ENCODE peak calls at places on chromosomes 13 and 19, in nine cellular contexts. T, N, G, A, L, I, E, D and Y are unnamed samples.

GRCh38 chr19:38039966-38040365 is 133.0 kb downstream of the SIPA1L3 start:
- DNase-seq in T (no peak), N (peak), G (peak), A (no peak), L (peak), I (no peak), E (no peak), D (no peak), Y (no peak)

GRCh38 chr13:95485518-95486144 is 66.9 kb upstream of the CLDN10 start:
- DNase-seq in T (no peak), N (no peak), G (no peak), A (no peak), L (no peak), I (no peak), E (no peak), D (no peak), Y (peak)

GRCh38 chr13:33372251-33372919 is 86.8 kb upstream of the STARD13 start:
- DNase-seq in T (no peak), N (no peak), G (no peak), A (no peak), L (peak), I (no peak), E (no peak), D (no peak), Y (no peak)

GRCh38 chr13:103351035-103351828 is 285.0 kb upstream of the SLC10A2 start:
- DNase-seq in T (peak), N (no peak), G (peak), A (no peak), L (no peak), I (peak), E (peak), D (no peak), Y (no peak)

GRCh38 chr19:14114439-14114838 is 3.1 kb downstream of the PRKACA start:
- DNase-seq in T (no peak), N (no peak), G (no peak), A (no peak), L (no peak), I (no peak), E (no peak), D (no peak), Y (no peak)

GRCh38 chr19:50046649-50047503 is 21.1 kb downstream of the ZNF473 start:
- DNase-seq in T (peak), N (no peak), G (no peak), A (peak), L (peak), I (peak), E (peak), D (no peak), Y (peak)

GRCh38 chr13:69319659-69320058 is 788.0 kb upstream of the ATXN8OS start:
- DNase-seq in T (no peak), N (no peak), G (no peak), A (no peak), L (no peak), I (no peak), E (no peak), D (no peak), Y (no peak)

GRCh38 chr19:46630806-46631205 is 5.2 kb downstream of the GNG8 start:
- DNase-seq in T (no peak), N (no peak), G (no peak), A (no peak), L (no peak), I (no peak), E (peak), D (no peak), Y (no peak)

GRCh38 chr19:38452430-38453366 is 19.2 kb downstream of the RYR1 start:
- DNase-seq in T (no peak), N (no peak), G (no peak), A (no peak), L (no peak), I (no peak), E (peak), D (no peak), Y (no peak)

GRCh38 chr19:33005440-33005839 is 33.4 kb downstream of the FAAP24 start:
- DNase-seq in T (no peak), N (no peak), G (no peak), A (no peak), L (no peak), I (no peak), E (no peak), D (no peak), Y (no peak)

GRCh38 chr19:34155686-34156085 is 16.6 kb upstream of the LSM14A start:
- DNase-seq in T (no peak), N (no peak), G (no peak), A (no peak), L (peak), I (no peak), E (no peak), D (no peak), Y (no peak)

GRCh38 chr13:37403776-37404497 is 194.6 kb downstream of the POSTN start:
- DNase-seq in T (no peak), N (no peak), G (no peak), A (no peak), L (peak), I (no peak), E (no peak), D (no peak), Y (no peak)

GRCh38 chr19:3671680-3672574 is 28.3 kb downstream of the PIP5K1C start:
- DNase-seq in T (no peak), N (no peak), G (no peak), A (no peak), L (peak), I (no peak), E (no peak), D (no peak), Y (no peak)

GRCh38 chr19:55493052-55493649 is 4.9 kb downstream of the SSC5D start:
- DNase-seq in T (no peak), N (no peak), G (no peak), A (no peak), L (peak), I (no peak), E (peak), D (no peak), Y (no peak)

GRCh38 chr19:58581227-58582141 is 8.3 kb upstream of the MZF1 start:
- DNase-seq in T (peak), N (peak), G (no peak), A (peak), L (peak), I (peak), E (peak), D (peak), Y (no peak)

GRCh38 chr19:37969695-37970094 is 62.7 kb downstream of the SIPA1L3 start:
- DNase-seq in T (no peak), N (no peak), G (no peak), A (no peak), L (no peak), I (no peak), E (no peak), D (no peak), Y (no peak)

GRCh38 chr19:51750381-51751124 is 1.1 kb downstream of the FPR1 start:
- DNase-seq in T (no peak), N (no peak), G (no peak), A (no peak), L (no peak), I (no peak), E (no peak), D (no peak), Y (no peak)

GRCh38 chr13:22138947-22139346 is 468.1 kb downstream of the FGF9 start:
- DNase-seq in T (no peak), N (no peak), G (no peak), A (no peak), L (no peak), I (no peak), E (no peak), D (no peak), Y (no peak)

GRCh38 chr19:4181053-4181508 is 1.3 kb downstream of the SIRT6 start:
- DNase-seq in T (no peak), N (no peak), G (no peak), A (no peak), L (no peak), I (no peak), E (no peak), D (no peak), Y (peak)

GRCh38 chr19:1400281-1401137 is 833 bp downstream of the GAMT start:
- DNase-seq in T (peak), N (no peak), G (no peak), A (no peak), L (no peak), I (peak), E (peak), D (no peak), Y (no peak)
- TF ChIP-seq POLR2A in T (peak), N (peak), G (no peak), A (no peak), L (no peak), I (peak), E (no peak), D (no peak), Y (no peak)

DNA sequence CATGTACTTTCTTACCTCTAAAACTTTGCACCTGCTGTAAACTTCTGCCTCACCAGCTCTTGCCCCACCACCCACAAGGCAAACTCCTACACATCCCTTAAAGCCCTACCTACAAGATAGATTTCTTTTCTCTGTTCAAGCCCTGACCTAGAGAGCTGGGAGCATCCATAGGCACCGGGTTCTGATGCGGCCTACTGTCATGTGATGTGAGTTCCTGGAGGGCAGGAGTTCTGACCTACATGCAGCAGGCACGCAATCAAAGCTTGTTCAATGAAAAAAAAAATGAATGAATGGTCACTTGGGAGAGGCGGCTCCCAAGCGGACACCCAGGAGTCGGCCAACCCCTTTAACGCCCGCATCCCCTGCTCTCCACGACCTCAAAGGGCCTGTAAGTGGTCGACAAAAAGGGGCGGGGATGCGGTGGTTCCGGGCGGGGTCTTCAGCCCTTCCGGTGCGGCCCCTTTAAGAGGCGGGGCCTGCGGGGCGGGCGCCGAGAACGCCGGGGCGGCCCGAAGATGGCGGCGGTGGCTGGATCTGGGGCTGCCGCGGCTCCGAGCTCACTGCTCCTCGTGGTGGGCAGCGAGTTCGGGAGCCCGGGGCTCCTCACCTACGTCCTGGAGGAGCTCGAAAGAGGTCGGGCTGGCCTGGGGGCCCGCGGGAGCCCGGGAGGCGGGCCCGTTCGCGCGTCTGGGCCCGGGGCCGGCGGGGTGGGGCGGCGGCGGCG is at the start of gene MAP1S:
- DNase-seq in T (peak), N (peak), G (peak), A (no peak), L (peak), I (peak), E (peak), D (peak), Y (peak)
- TF ChIP-seq POLR2A in T (peak), N (peak), G (peak), A (peak), L (peak), I (peak), E (peak), D (no peak), Y (peak)

GRCh38 chr19:1353144-1353543 is 30.6 kb upstream of the NDUFS7 start:
- DNase-seq in T (no peak), N (no peak), G (no peak), A (no peak), L (no peak), I (no peak), E (no peak), D (no peak), Y (no peak)

GRCh38 chr19:1355974-1356865 is 27.5 kb upstream of the NDUFS7 start:
- DNase-seq in T (no peak), N (no peak), G (no peak), A (no peak), L (peak), I (peak), E (no peak), D (no peak), Y (peak)

GRCh38 chr19:1357695-1358094 is 26.0 kb upstream of the NDUFS7 start:
- DNase-seq in T (no peak), N (no peak), G (no peak), A (no peak), L (no peak), I (no peak), E (no peak), D (no peak), Y (no peak)

GRCh38 chr19:1355258-1355973 is 28.3 kb upstream of the NDUFS7 start:
- DNase-seq in T (no peak), N (no peak), G (peak), A (no peak), L (no peak), I (no peak), E (no peak), D (no peak), Y (peak)

DNA sequence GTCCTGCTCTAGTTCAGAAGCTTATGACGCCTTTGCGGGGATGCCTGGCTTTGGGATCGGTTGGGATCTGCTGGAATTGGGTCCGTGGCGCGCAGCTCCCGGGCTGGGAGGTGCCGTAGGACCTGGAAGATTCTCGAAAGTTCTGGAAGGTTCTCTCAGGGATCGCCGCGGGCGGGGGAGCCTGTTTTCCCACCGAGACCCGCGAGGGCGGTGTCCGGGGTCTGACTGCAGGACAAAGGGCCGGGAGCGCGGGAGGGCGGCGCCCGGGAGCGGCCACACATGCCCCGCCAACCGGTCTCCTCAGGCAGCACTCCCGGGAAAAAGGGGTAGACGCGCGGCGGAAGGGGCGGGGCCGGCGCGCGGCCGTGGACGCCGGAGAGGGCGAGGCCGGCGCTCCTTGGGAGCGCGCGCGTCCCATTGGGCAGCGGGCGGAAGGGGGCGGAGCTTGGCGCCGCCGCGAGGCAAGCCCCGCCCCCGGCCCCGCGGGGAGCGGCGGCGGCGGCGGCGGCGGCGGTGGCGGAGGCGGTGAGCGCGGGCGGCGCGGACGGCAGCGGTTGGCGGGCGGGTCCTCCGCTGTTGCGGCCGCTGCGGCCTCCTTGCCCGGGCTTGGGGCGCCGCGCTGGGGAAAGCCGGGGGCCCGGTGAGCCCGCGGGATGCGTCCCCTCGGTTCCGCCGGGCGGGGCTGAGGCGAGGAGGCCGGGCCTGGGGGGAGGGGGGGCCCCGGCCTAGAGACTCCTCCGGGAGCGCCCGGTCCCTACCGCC is 29.0 kb upstream of the NDUFS7 start:
- DNase-seq in T (peak), N (peak), G (peak), A (peak), L (peak), I (peak), E (peak), D (peak), Y (peak)
- TF ChIP-seq POLR2A in T (peak), N (peak), G (peak), A (peak), L (peak), I (peak), E (peak), D (no peak), Y (peak)

GRCh38 chr19:54470276-54470887 is 2.7 kb downstream of the CDC42EP5 start:
- DNase-seq in T (no peak), N (no peak), G (no peak), A (no peak), L (no peak), I (no peak), E (no peak), D (no peak), Y (no peak)

GRCh38 chr19:54465367-54466109 is 2.0 kb upstream of the LENG9 start:
- DNase-seq in T (no peak), N (no peak), G (no peak), A (no peak), L (no peak), I (peak), E (no peak), D (peak), Y (peak)

GRCh38 chr19:54470991-54471782 is 1.9 kb downstream of the CDC42EP5 start:
- DNase-seq in T (peak), N (no peak), G (peak), A (peak), L (no peak), I (peak), E (peak), D (peak), Y (no peak)

GRCh38 chr19:54473071-54473941 is at the start of gene CDC42EP5:
- DNase-seq in T (peak), N (no peak), G (peak), A (peak), L (peak), I (peak), E (peak), D (peak), Y (no peak)

DNA sequence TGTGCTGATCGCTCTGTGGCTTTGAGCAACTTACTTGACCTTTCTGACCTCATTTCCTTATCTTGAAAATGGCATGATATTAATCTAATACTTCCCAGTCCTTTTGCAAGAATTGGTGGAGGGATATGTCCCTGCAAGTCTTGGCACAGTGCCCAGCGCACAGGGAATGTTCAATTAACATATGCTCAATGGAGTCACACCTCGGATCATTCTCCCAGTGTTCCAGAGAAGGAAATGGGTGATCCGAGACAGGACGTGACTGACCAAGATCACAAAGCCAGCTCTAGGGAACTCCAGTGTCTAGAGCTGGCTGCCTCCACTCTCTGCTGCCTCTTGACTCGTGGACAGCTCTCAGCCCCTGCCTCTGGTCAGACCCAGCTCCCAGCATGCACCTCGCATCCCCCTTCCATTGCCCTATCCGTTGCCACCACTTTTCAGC is 3.6 kb downstream of the CDC42EP5 start:
- DNase-seq in T (peak), N (no peak), G (no peak), A (no peak), L (no peak), I (peak), E (peak), D (no peak), Y (no peak)
- TF ChIP-seq POLR2A in T (peak), N (no peak), G (no peak), A (no peak), L (no peak), I (no peak), E (no peak), D (no peak), Y (no peak)

GRCh38 chr19:10928563-10929401 is at the start of the genes TIMM29 and YIPF2:
- DNase-seq in T (peak), N (peak), G (peak), A (peak), L (peak), I (peak), E (peak), D (peak), Y (peak)
- TF ChIP-seq POLR2A in T (peak), N (peak), G (peak), A (peak), L (peak), I (peak), E (peak), D (no peak), Y (peak)

GRCh38 chr13:72728290-72728605 is 525 bp downstream of the BORA start:
- DNase-seq in T (no peak), N (no peak), G (no peak), A (no peak), L (no peak), I (no peak), E (no peak), D (no peak), Y (no peak)

GRCh38 chr13:72726721-72727416 is 560 bp downstream of the MZT1 start:
- DNase-seq in T (peak), N (peak), G (peak), A (no peak), L (no peak), I (peak), E (peak), D (peak), Y (peak)

DNA sequence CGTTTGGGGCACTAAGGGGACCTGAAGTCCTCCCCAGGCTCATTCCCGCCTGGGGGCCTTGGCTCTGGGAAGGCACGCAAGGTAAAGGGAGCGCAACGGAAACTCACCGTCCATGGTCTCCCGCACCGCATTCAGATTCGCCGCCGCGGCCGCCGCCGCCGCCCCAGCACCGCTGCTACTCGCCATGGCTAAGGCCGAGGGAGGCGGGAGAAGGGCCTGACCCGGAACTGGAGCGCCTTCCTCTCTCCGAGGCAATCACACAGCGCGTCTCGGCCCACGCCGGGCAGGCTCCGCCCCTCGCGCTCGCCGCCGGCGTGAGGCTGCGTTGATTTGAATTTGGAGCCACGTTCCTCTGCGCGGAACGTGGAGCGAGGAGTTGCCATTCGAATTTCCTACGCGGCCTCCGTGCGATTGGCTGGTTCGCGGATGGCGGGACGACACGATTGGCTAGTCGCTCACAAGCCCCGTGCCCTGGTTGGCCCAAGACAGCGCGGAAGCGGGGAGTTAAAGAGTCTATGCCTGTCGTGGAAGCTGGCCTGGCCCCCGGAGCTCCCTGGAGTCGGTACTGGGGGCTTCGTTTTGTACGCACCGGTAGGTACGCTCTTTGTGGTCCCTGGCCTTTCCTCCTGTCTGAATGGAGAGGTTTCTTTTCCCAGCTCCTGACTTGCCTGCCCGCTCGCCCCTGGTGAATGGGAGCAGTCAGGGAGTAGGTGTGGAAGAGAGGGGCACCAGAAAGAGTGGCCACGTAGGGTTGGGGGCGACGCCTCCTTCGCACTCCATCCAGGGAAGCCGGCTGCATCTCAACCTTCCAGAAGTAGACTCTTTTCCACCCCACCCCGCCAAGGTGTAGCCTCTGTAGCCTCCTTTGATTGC is at the start of the genes BORA and MZT1:
- DNase-seq in T (peak), N (peak), G (peak), A (peak), L (peak), I (peak), E (peak), D (peak), Y (peak)
- TF ChIP-seq POLR2A in T (peak), N (peak), G (peak), A (peak), L (no peak), I (peak), E (peak), D (no peak), Y (peak)

DNA sequence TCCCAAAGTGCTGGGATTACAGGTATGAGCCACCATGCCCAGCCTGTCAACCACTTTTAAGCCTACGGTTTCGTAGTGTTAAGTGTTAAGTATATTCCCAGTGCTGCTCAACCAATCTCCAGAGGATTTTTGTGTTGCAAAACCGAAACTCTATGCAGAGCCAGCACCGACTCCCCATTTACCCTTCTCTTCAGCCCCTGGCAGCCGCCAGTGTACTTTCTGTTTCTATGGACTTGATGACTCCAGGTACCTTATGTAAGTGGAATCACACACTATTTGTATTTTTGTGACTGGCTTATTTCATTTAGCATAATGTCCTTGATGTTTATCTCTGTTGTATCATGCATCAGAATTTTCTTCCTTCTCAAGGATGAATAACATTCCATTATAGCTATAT is 1.1 kb downstream of the SULT2A1 start:
- DNase-seq in T (no peak), N (no peak), G (no peak), A (no peak), L (no peak), I (peak), E (no peak), D (no peak), Y (no peak)
- TF ChIP-seq POLR2A in T (no peak), N (no peak), G (no peak), A (no peak), L (no peak), I (peak), E (no peak), D (no peak), Y (no peak)